ENCODE peak calls at places on chromosomes 13 and 19, in four cellular contexts. R is NCI-H69, U is AG10803, C is mucosa of descending colon. Q is an unnamed sample.

GRCh38 chr19:57566396-57567256 is 7.0 kb upstream of the ZNF550 start:
- DNase-seq in R (peak; percentile 70), U (peak; percentile 27), C (no peak), Q (peak; percentile 18)

GRCh38 chr13:73288596-73288995 is 229.8 kb downstream of the KLF5 start:
- DNase-seq in R (no peak), U (no peak), C (no peak), Q (no peak)

GRCh38 chr13:106532111-106532929 is 3.1 kb downstream of the EFNB2 start:
- DNase-seq in R (peak; percentile 70), U (no peak), C (no peak), Q (no peak)

GRCh38 chr13:75357576-75358295 is 124.2 kb downstream of the TBC1D4 start:
- DNase-seq in R (peak; percentile 89), U (peak; percentile 50), C (no peak), Q (no peak)

GRCh38 chr13:107456431-107456830 is 758.9 kb downstream of the LIG4 start:
- DNase-seq in R (no peak), U (no peak), C (no peak), Q (no peak)

GRCh38 chr13:43072394-43072793 is 49.0 kb downstream of the DNAJC15 start:
- DNase-seq in R (no peak), U (peak; percentile 23), C (no peak), Q (no peak)

GRCh38 chr19:51181913-51182419 is 39.9 kb downstream of the SIGLEC7 start:
- DNase-seq in R (peak; percentile 9), U (no peak), C (no peak), Q (no peak)

GRCh38 chr13:32022292-32022691 is 9.3 kb upstream of the FRY start:
- DNase-seq in R (peak; percentile 61), U (no peak), C (no peak), Q (no peak)

GRCh38 chr13:110758195-110758594 is 44.7 kb downstream of the ING1 start:
- DNase-seq in R (no peak), U (peak; percentile 66), C (no peak), Q (peak; percentile 4)

GRCh38 chr13:20412761-20413355 is 112.8 kb downstream of the CRYL1 start:
- DNase-seq in R (no peak), U (no peak), C (no peak), Q (no peak)

GRCh38 chr13:98722958-98723357 is 29.5 kb downstream of the SLC15A1 start:
- DNase-seq in R (no peak), U (no peak), C (no peak), Q (no peak)

GRCh38 chr19:36972594-36972993 is 56.5 kb downstream of the ZNF568 start:
- DNase-seq in R (no peak), U (no peak), C (peak; percentile 46), Q (no peak)

GRCh38 chr13:24660023-24660806 is 20.0 kb upstream of the ATP12A start:
- DNase-seq in R (no peak), U (no peak), C (no peak), Q (no peak)

GRCh38 chr13:73681779-73682178 is 452.4 kb downstream of the KLF12 start:
- DNase-seq in R (no peak), U (no peak), C (no peak), Q (no peak)

GRCh38 chr19:20359933-20360720 is 193.1 kb downstream of the ZNF486 start:
- DNase-seq in R (peak; percentile 39), U (no peak), C (no peak), Q (no peak)

GRCh38 chr13:41658057-41658642 is 200.8 kb downstream of the RGCC start:
- DNase-seq in R (no peak), U (peak; percentile 51), C (no peak), Q (peak; percentile 65)

GRCh38 chr13:88000239-88000638 is 329.1 kb downstream of the SLITRK5 start:
- DNase-seq in R (no peak), U (peak; percentile 32), C (no peak), Q (no peak)

GRCh38 chr19:54207908-54208783 is 7.5 kb downstream of the RPS9 start:
- DNase-seq in R (peak; percentile 38), U (peak; percentile 58), C (peak; percentile 64), Q (peak; percentile 53)

GRCh38 chr13:35672611-35673010 is 196.1 kb upstream of the MAB21L1 start:
- DNase-seq in R (peak; percentile 73), U (peak; percentile 92), C (no peak), Q (no peak)

GRCh38 chr19:51595190-51595589 is 24.1 kb downstream of the ZNF175 start:
- DNase-seq in R (peak; percentile 16), U (no peak), C (no peak), Q (no peak)

GRCh38 chr13:82933986-82934385 is 948.3 kb downstream of the SLITRK1 start:
- DNase-seq in R (no peak), U (peak; percentile 7), C (no peak), Q (no peak)

GRCh38 chr13:98171806-98172569 is 5.1 kb downstream of the RNF113B start:
- DNase-seq in R (no peak), U (peak; percentile 75), C (no peak), Q (no peak)

GRCh38 chr19:32748497-32748896 is 28.9 kb downstream of the TDRD12 start:
- DNase-seq in R (peak; percentile 60), U (no peak), C (no peak), Q (no peak)

GRCh38 chr13:57665471-57665870 is 33.9 kb downstream of the PCDH17 start:
- DNase-seq in R (no peak), U (no peak), C (no peak), Q (peak; percentile 16)

GRCh38 chr19:46787331-46788100 is 878 bp downstream of the SLC1A5 start:
- DNase-seq in R (peak; percentile 69), U (peak; percentile 76), C (peak; percentile 82), Q (no peak)

GRCh38 chr13:28532226-28533048 is 37.5 kb upstream of the FLT1 start:
- DNase-seq in R (peak; percentile 2), U (no peak), C (peak; percentile 53), Q (no peak)

GRCh38 chr13:100269837-100270236 is 180.9 kb downstream of the PCCA start:
- DNase-seq in R (peak; percentile 51), U (peak; percentile 66), C (peak; percentile 64), Q (peak; percentile 54)

GRCh38 chr13:44969858-44970484 is 19.3 kb downstream of the NUFIP1 start:
- DNase-seq in R (peak; percentile 54), U (peak; percentile 68), C (no peak), Q (peak; percentile 68)

GRCh38 chr19:1430201-1430621 is 8.0 kb upstream of the RPS15 start:
- DNase-seq in R (no peak), U (no peak), C (peak; percentile 51), Q (no peak)

GRCh38 chr19:14198384-14199376 is 7.3 kb downstream of the ADGRL1 start:
- DNase-seq in R (peak; percentile 38), U (peak; percentile 44), C (no peak), Q (no peak)

GRCh38 chr19:45342911-45343310 is 2.4 kb downstream of the KLC3 start:
- DNase-seq in R (no peak), U (no peak), C (no peak), Q (no peak)

GRCh38 chr13:21365574-21365973 is 93.5 kb downstream of the ZDHHC20 start:
- DNase-seq in R (no peak), U (no peak), C (no peak), Q (no peak)

GRCh38 chr19:21147540-21147939 is 5.7 kb downstream of the ZNF431 start:
- DNase-seq in R (no peak), U (peak; percentile 0), C (no peak), Q (no peak)

GRCh38 chr13:31943591-31943990 is 88.0 kb upstream of the FRY start:
- DNase-seq in R (peak; percentile 87), U (peak; percentile 75), C (no peak), Q (no peak)

GRCh38 chr13:41273806-41274441 is 10.5 kb upstream of the MTRF1 start:
- DNase-seq in R (no peak), U (no peak), C (no peak), Q (no peak)

GRCh38 chr19:6393982-6394412 is 1.0 kb upstream of the GTF2F1 start:
- DNase-seq in R (no peak), U (no peak), C (no peak), Q (no peak)

GRCh38 chr13:39038569-39038898 is 278 bp downstream of the NHLRC3 start:
- DNase-seq in R (peak; percentile 80), U (peak; percentile 33), C (peak; percentile 68), Q (no peak)

GRCh38 chr13:44274838-44275237 is 98.8 kb upstream of the SERP2 start:
- DNase-seq in R (peak; percentile 4), U (no peak), C (no peak), Q (no peak)

GRCh38 chr13:72728290-72728605 is 525 bp downstream of the BORA start:
- DNase-seq in R (no peak), U (no peak), C (no peak), Q (no peak)

Q was measured in astrocyte of the cerebellum.